ENCODE peak calls at places on chromosomes 1 and 21, in five cellular contexts. Q, F, G, Y and O are unnamed samples.

GRCh38 chr1:76219589-76219914 is 145.0 kb downstream of the ST6GALNAC3 start:
- DNase-seq in Q (no peak), F (no peak), G (no peak), Y (no peak), O (no peak)

GRCh38 chr1:149936992-149937705 is 470 bp upstream of the MTMR11 start:
- DNase-seq in Q (no peak), F (no peak), G (no peak), Y (no peak), O (no peak)

GRCh38 chr1:93490357-93490756 is 42.4 kb downstream of the FNBP1L start:
- DNase-seq in Q (no peak), F (no peak), G (no peak), Y (no peak), O (no peak)

GRCh38 chr1:205325334-205325884 is 3.9 kb upstream of the NUAK2 start:
- DNase-seq in Q (peak; percentile 76), F (no peak), G (no peak), Y (no peak), O (peak; percentile 93)

GRCh38 chr1:184164529-184164928 is 113.0 kb downstream of the TSEN15 start:
- DNase-seq in Q (no peak), F (no peak), G (no peak), Y (no peak), O (no peak)

GRCh38 chr1:218525451-218526197 is 180.5 kb downstream of the TGFB2 start:
- DNase-seq in Q (no peak), F (no peak), G (no peak), Y (no peak), O (peak; percentile 26)

GRCh38 chr1:117008675-117009074 is 7.1 kb downstream of the CD101 start:
- DNase-seq in Q (peak; percentile 11), F (no peak), G (no peak), Y (no peak), O (no peak)

GRCh38 chr1:47852006-47852686 is 145.0 kb downstream of the TRABD2B start:
- DNase-seq in Q (no peak), F (no peak), G (no peak), Y (no peak), O (no peak)

GRCh38 chr21:45990741-45991605 is 9.4 kb downstream of the COL6A1 start:
- DNase-seq in Q (no peak), F (no peak), G (peak; percentile 72), Y (no peak), O (peak; percentile 7)

GRCh38 chr21:36297555-36297937 is 22.5 kb upstream of the MORC3 start:
- DNase-seq in Q (no peak), F (no peak), G (no peak), Y (no peak), O (no peak)
- H3K4me3 ChIP-seq in Q (no peak overlapping the region), F (no peak overlapping the region), G (no peak overlapping the region), Y (no peak overlapping the region), O (no peak overlapping the region)

DNA sequence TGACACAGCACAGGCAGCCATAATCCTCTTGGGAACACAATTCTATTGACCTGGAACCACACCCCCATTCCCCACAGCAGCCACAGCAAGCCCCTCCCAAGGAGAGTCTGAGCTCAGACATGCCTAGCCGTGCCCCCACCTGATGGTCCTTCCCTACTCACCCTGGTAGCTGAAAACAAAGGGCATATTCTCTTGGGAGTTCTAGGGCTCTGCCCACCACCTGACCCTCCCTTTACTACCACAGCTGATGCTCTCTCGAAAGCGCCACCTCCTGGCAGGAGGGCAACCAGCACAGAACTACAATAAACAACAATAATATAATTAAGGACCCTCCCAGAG is 184.8 kb upstream of the COA6 start:
- DNase-seq in Q (peak; percentile 34), F (no peak), G (no peak), Y (no peak), O (peak; percentile 75)
- TF ChIP-seq CTCF in Q (peak; percentile 60), F (peak; percentile 19), G (no peak), Y (no peak), O (peak; percentile 68)

GRCh38 chr1:66261370-66261769 is 272.6 kb upstream of the SGIP1 start:
- DNase-seq in Q (no peak), F (no peak), G (no peak), Y (no peak), O (no peak)
- H3K4me3 ChIP-seq in Q (no peak overlapping the region), F (no peak overlapping the region), G (no peak overlapping the region), Y (no peak overlapping the region), O (no peak overlapping the region)

GRCh38 chr1:15955552-15955951 is 20.3 kb downstream of the ZBTB17 start:
- DNase-seq in Q (no peak), F (no peak), G (no peak), Y (no peak), O (no peak)

GRCh38 chr1:15953791-15954201 is 22.1 kb downstream of the ZBTB17 start:
- DNase-seq in Q (peak; percentile 42), F (no peak), G (no peak), Y (no peak), O (no peak)

GRCh38 chr1:15952317-15953258 is 23.3 kb downstream of the ZBTB17 start:
- DNase-seq in Q (peak; percentile 97), F (peak; percentile 83), G (peak; percentile 61), Y (peak; percentile 73), O (no peak)

GRCh38 chr1:15953294-15953771 is 22.6 kb downstream of the ZBTB17 start:
- DNase-seq in Q (peak; percentile 33), F (no peak), G (no peak), Y (no peak), O (no peak)

DNA sequence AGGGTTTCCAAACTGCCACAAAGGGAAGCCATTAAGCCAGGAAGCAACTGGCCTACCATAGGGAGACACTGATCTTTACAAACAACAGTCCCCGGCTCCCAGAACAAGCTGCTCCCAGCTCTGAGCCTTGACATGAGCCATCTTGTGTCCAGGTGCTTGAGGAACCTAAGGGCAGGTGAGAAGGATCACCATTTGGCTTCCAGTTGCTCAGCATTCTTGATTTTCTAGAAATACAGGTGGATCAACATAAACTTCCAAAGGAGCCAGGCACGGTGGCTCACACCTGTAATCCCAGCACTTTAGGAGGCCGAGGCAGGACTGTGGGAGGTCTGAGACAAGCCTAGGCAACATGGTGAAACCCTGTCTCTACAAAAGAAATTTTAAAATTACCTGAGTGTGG is 21.6 kb downstream of the ZBTB17 start:
- DNase-seq in Q (no peak), F (no peak), G (peak; percentile 20), Y (no peak), O (no peak)
- TF ChIP-seq CTCF in Q (no peak), F (no peak), G (no peak), Y (no peak), O (no peak)

GRCh38 chr1:77925536-77925935 is 37.1 kb downstream of the NEXN start:
- DNase-seq in Q (no peak), F (peak; percentile 71), G (no peak), Y (peak; percentile 26), O (no peak)

GRCh38 chr1:77927414-77927813 is 39.0 kb downstream of the NEXN start:
- DNase-seq in Q (no peak), F (no peak), G (no peak), Y (no peak), O (no peak)

GRCh38 chr1:77929806-77930205 is 41.4 kb downstream of the NEXN start:
- DNase-seq in Q (no peak), F (no peak), G (no peak), Y (no peak), O (no peak)

GRCh38 chr1:77925966-77926365 is 37.5 kb downstream of the NEXN start:
- DNase-seq in Q (no peak), F (no peak), G (no peak), Y (no peak), O (no peak)

DNA sequence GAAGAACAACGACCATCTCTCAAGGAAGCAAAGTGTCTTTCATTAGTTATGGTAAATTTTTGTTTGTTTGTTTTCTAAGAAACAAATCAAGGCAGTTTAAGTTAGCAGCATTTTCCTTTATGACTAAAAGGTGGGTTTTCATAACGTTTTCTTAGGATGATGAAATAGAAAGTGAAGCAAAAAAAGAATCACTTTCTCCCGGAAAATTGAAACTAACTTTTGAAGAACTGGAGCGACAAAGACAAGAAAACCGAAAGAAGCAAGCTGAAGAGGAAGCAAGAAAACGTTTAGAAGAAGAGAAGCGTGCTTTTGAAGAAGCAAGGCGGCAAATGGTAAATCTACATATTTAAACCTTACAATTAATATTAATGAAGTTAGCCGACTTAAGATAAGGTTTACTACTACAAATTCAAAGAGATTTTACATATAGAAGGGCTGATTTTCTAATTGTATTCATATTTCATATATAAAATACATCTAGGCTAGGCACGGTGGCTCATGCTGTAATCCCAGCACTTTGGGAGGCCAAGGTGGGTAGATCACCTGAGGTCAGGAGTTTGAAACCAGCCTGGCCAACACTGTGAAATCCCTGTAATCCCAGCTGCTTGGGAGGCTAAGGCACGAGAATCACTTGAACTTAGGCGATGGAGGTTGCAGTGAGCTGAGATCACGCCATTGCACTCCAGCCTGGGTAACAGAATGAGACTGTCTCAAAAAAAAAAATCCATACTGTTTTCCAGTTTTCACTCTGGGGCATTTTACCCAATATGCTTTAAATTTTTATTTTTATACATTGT is 38.3 kb downstream of the NEXN start:
- DNase-seq in Q (no peak), F (no peak), G (no peak), Y (no peak), O (no peak)
- H3K4me3 ChIP-seq in Q (peak overlapping the region; percentile 23), F (no peak overlapping the region), G (peak overlapping the region; percentile 12), Y (no peak overlapping the region), O (no peak overlapping the region)

DNA sequence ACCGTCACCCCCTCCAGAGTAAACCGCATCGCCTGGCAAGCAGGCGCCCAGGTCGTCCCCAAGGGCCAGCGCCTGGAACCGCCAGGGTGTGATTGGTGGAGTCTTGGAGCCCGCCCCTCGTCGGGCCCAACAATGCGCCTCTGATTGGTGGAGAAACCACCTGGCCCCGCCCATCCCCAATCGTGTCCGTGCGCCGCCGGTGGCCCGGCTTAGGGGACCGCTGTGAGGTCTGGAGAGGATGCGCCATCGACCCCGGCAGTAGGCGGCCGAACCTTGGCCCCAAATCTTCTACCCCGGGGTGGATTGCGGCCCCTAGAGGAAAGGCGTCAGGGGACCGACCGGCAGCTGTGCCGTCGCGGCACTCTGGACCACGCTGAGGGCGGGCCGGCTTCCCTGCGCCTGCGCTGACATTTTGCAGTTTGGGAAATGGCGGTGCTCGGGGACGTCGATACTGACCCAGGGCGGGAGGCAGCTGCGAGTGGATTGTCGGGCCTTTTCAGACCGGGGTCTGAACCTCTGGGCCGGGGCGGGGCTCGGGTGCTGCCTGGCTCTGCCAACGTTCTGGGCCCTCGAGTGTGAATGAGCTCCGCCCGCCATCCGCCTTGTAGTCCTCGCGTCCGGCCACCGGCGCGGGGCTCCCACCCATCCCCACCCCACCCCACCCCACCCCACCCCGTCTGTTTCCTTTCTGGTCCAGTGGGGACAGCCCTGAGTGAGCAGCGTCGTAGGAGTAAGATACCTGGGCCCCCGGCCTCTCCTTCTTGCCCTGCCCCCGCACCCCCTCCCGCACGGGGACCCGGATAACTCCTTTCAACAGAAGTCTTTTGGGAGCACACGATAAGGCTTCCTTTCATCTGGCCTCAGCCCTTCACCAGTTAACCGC is 34.2 kb downstream of the SLC2A1 start:
- DNase-seq in Q (peak; percentile 99), F (peak; percentile 44), G (peak; percentile 98), Y (peak; percentile 24), O (peak; percentile 96)
- TF ChIP-seq CTCF in Q (peak; percentile 45), F (peak; percentile 31), G (no peak), Y (peak; percentile 7), O (no peak)

DNA sequence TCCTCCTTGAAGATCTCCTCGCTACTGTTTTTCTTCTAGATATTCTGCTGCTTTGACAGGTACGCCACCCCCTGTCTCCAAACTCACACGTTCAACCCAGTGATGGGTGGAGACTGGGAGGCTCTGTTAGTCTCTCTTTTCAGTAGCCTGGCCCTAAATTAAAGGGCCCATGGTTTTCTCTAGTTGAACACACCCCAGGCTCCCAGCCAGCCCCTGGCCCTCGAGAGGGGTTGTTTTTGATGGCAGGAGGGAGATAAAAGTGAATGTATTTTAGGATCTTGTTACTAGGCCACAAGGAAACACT is 21.6 kb upstream of the CLDN14 start:
- DNase-seq in Q (no peak), F (no peak), G (no peak), Y (no peak), O (no peak)
- H3K4me3 ChIP-seq in Q (no peak overlapping the region), F (no peak overlapping the region), G (no peak overlapping the region), Y (no peak overlapping the region), O (no peak overlapping the region)

GRCh38 chr1:162276493-162276892 is 100.2 kb downstream of the SPATA46 start:
- DNase-seq in Q (peak; percentile 43), F (no peak), G (no peak), Y (no peak), O (no peak)
- TF ChIP-seq CTCF in Q (peak; percentile 70), F (peak; percentile 53), G (no peak), Y (peak; percentile 7), O (peak; percentile 33)